ENCODE peak calls at places on chromosomes 1 and 21, in seven cellular contexts. One of them, this sample, is unnamed.

GRCh38 chr1:89363638-89364536 is at the start of gene GBP6:
- DNase-seq in mesenchymal stem cell: peak
- DNase-seq in H1: peak
- DNase-seq in H9: peak
- DNase-seq in mesendoderm: peak
- DNase-seq in IMR-90: no peak
- DNase-seq in trophoblast cell: no peak
- DNase-seq in this sample: no peak

GRCh38 chr1:18635833-18636671 is 5.4 kb downstream of the PAX7 start:
- DNase-seq in H1: peak
- DNase-seq in H9: peak
- DNase-seq in trophoblast cell: peak
- DNase-seq in mesendoderm: peak
- DNase-seq in mesenchymal stem cell: no peak
- DNase-seq in IMR-90: no peak
- DNase-seq in this sample: no peak

GRCh38 chr1:238177960-238178359 is 287.2 kb upstream of the ZP4 start:
- DNase-seq in H1: no peak
- DNase-seq in mesenchymal stem cell: no peak
- DNase-seq in H9: no peak
- DNase-seq in mesendoderm: peak
- DNase-seq in trophoblast cell: peak
- DNase-seq in IMR-90: no peak
- DNase-seq in this sample: peak

GRCh38 chr1:216464489-216464888 is 41.2 kb upstream of the USH2A start:
- DNase-seq in mesendoderm: no peak
- DNase-seq in H9: no peak
- DNase-seq in trophoblast cell: peak
- DNase-seq in mesenchymal stem cell: peak
- DNase-seq in IMR-90: peak
- DNase-seq in H1: no peak
- DNase-seq in this sample: no peak

GRCh38 chr1:83508485-83509151 is 490.3 kb downstream of the TTLL7 start:
- DNase-seq in trophoblast cell: peak
- DNase-seq in mesendoderm: peak
- DNase-seq in H1: no peak
- DNase-seq in IMR-90: peak
- DNase-seq in mesenchymal stem cell: peak
- DNase-seq in H9: no peak
- DNase-seq in this sample: no peak

GRCh38 chr1:223331301-223331700 is 32.7 kb downstream of the SUSD4 start:
- DNase-seq in mesendoderm: peak
- DNase-seq in IMR-90: no peak
- DNase-seq in H9: no peak
- DNase-seq in mesenchymal stem cell: no peak
- DNase-seq in H1: no peak
- DNase-seq in trophoblast cell: no peak
- DNase-seq in this sample: no peak

GRCh38 chr1:36705629-36706028 is 222.9 kb upstream of the CSF3R start:
- DNase-seq in mesendoderm: no peak
- DNase-seq in H1: no peak
- DNase-seq in H9: no peak
- DNase-seq in IMR-90: no peak
- DNase-seq in mesenchymal stem cell: no peak
- DNase-seq in trophoblast cell: no peak
- DNase-seq in this sample: no peak

GRCh38 chr1:21911205-21912001 is 25.7 kb downstream of the HSPG2 start:
- DNase-seq in trophoblast cell: no peak
- DNase-seq in H9: no peak
- DNase-seq in mesendoderm: no peak
- DNase-seq in IMR-90: no peak
- DNase-seq in H1: no peak
- DNase-seq in mesenchymal stem cell: peak
- DNase-seq in this sample: no peak

GRCh38 chr1:47705517-47706130 is 267.8 kb downstream of the FOXD2 start:
- DNase-seq in mesendoderm: no peak
- DNase-seq in trophoblast cell: no peak
- DNase-seq in H1: no peak
- DNase-seq in IMR-90: no peak
- DNase-seq in mesenchymal stem cell: no peak
- DNase-seq in H9: no peak
- DNase-seq in this sample: no peak

GRCh38 chr1:31805318-31805717 is 10.5 kb downstream of the SPOCD1 start:
- DNase-seq in H1: no peak
- DNase-seq in trophoblast cell: no peak
- DNase-seq in IMR-90: no peak
- DNase-seq in H9: no peak
- DNase-seq in mesendoderm: no peak
- DNase-seq in mesenchymal stem cell: no peak
- DNase-seq in this sample: no peak

GRCh38 chr1:212512731-212513559 is 80.2 kb downstream of the NENF start:
- DNase-seq in mesendoderm: peak
- DNase-seq in mesenchymal stem cell: peak
- DNase-seq in trophoblast cell: no peak
- DNase-seq in H9: no peak
- DNase-seq in H1: no peak
- DNase-seq in IMR-90: peak
- DNase-seq in this sample: no peak

GRCh38 chr1:89692601-89693503 is 59.9 kb downstream of the LRRC8C start:
- DNase-seq in trophoblast cell: no peak
- DNase-seq in mesenchymal stem cell: peak
- DNase-seq in IMR-90: peak
- DNase-seq in H1: no peak
- DNase-seq in H9: no peak
- DNase-seq in mesendoderm: no peak
- DNase-seq in this sample: no peak

GRCh38 chr1:98386675-98387440 is 274.7 kb upstream of the SNX7 start:
- DNase-seq in mesendoderm: no peak
- DNase-seq in trophoblast cell: no peak
- DNase-seq in H9: no peak
- DNase-seq in IMR-90: no peak
- DNase-seq in mesenchymal stem cell: no peak
- DNase-seq in H1: no peak
- DNase-seq in this sample: no peak

GRCh38 chr1:117003253-117003875 is 1.8 kb downstream of the CD101 start:
- DNase-seq in mesendoderm: peak
- DNase-seq in H1: no peak
- DNase-seq in IMR-90: no peak
- DNase-seq in mesenchymal stem cell: no peak
- DNase-seq in H9: no peak
- DNase-seq in trophoblast cell: no peak
- DNase-seq in this sample: no peak

GRCh38 chr1:17198476-17199258 is 6.3 kb upstream of the PADI1 start:
- DNase-seq in trophoblast cell: no peak
- DNase-seq in mesenchymal stem cell: peak
- DNase-seq in mesendoderm: no peak
- DNase-seq in H9: peak
- DNase-seq in H1: no peak
- DNase-seq in IMR-90: no peak
- DNase-seq in this sample: no peak

GRCh38 chr1:25711555-25712298 is 88.3 kb upstream of the SELENON start:
- DNase-seq in mesenchymal stem cell: peak
- DNase-seq in trophoblast cell: no peak
- DNase-seq in H1: no peak
- DNase-seq in mesendoderm: no peak
- DNase-seq in H9: no peak
- DNase-seq in IMR-90: peak
- DNase-seq in this sample: no peak

GRCh38 chr1:155880251-155880650 is 20.9 kb downstream of the SYT11 start:
- DNase-seq in mesenchymal stem cell: no peak
- DNase-seq in trophoblast cell: no peak
- DNase-seq in IMR-90: no peak
- DNase-seq in H1: no peak
- DNase-seq in H9: no peak
- DNase-seq in mesendoderm: no peak
- DNase-seq in this sample: no peak

GRCh38 chr1:75786901-75787455 is 922 bp downstream of the RABGGTB start:
- DNase-seq in H9: no peak
- DNase-seq in mesenchymal stem cell: no peak
- DNase-seq in trophoblast cell: no peak
- DNase-seq in mesendoderm: no peak
- DNase-seq in IMR-90: no peak
- DNase-seq in H1: no peak
- DNase-seq in this sample: no peak

GRCh38 chr1:32998009-32998555 is 33.5 kb upstream of the RNF19B start:
- DNase-seq in mesendoderm: no peak
- DNase-seq in H1: no peak
- DNase-seq in IMR-90: no peak
- DNase-seq in trophoblast cell: no peak
- DNase-seq in H9: no peak
- DNase-seq in mesenchymal stem cell: no peak
- DNase-seq in this sample: no peak

GRCh38 chr1:198107041-198107440 is 49.8 kb upstream of the NEK7 start:
- DNase-seq in H1: no peak
- DNase-seq in mesenchymal stem cell: peak
- DNase-seq in trophoblast cell: peak
- DNase-seq in H9: no peak
- DNase-seq in IMR-90: peak
- DNase-seq in mesendoderm: peak
- DNase-seq in this sample: no peak

GRCh38 chr1:85200870-85201339 is at the start of gene SYDE2:
- DNase-seq in IMR-90: peak
- DNase-seq in trophoblast cell: peak
- DNase-seq in mesendoderm: peak
- DNase-seq in H9: peak
- DNase-seq in mesenchymal stem cell: peak
- DNase-seq in H1: peak
- DNase-seq in this sample: peak

GRCh38 chr1:156400191-156400920 is 31.3 kb downstream of the RHBG start:
- DNase-seq in H9: no peak
- DNase-seq in IMR-90: no peak
- DNase-seq in H1: no peak
- DNase-seq in mesenchymal stem cell: no peak
- DNase-seq in trophoblast cell: no peak
- DNase-seq in mesendoderm: no peak
- DNase-seq in this sample: no peak

GRCh38 chr21:25636727-25637126 is 2.3 kb upstream of the JAM2 start:
- DNase-seq in mesenchymal stem cell: no peak
- DNase-seq in H9: no peak
- DNase-seq in H1: no peak
- DNase-seq in trophoblast cell: peak
- DNase-seq in IMR-90: peak
- DNase-seq in mesendoderm: no peak
- DNase-seq in this sample: no peak

GRCh38 chr1:158898722-158899121 is 32.6 kb upstream of the PYHIN1 start:
- DNase-seq in H1: no peak
- DNase-seq in mesendoderm: no peak
- DNase-seq in trophoblast cell: no peak
- DNase-seq in H9: no peak
- DNase-seq in IMR-90: no peak
- DNase-seq in mesenchymal stem cell: no peak
- DNase-seq in this sample: no peak

GRCh38 chr1:53471000-53471399 is 11.8 kb downstream of the DMRTB1 start:
- DNase-seq in IMR-90: no peak
- DNase-seq in H1: no peak
- DNase-seq in H9: no peak
- DNase-seq in trophoblast cell: no peak
- DNase-seq in mesendoderm: no peak
- DNase-seq in mesenchymal stem cell: no peak
- DNase-seq in this sample: no peak
- H3K4ac ChIP-seq in IMR-90: no peak
- H3K4ac ChIP-seq in H1: peak
- H3K4ac ChIP-seq in H9: no peak
- H3K4ac ChIP-seq in trophoblast cell: no peak
- H3K4ac ChIP-seq in mesendoderm: no peak
- H3K4ac ChIP-seq in mesenchymal stem cell: no peak
- H3K4ac ChIP-seq in this sample: no peak

GRCh38 chr1:233750139-233750538 is 136.2 kb downstream of the KCNK1 start:
- DNase-seq in H9: no peak
- DNase-seq in H1: no peak
- DNase-seq in trophoblast cell: no peak
- DNase-seq in mesendoderm: no peak
- DNase-seq in IMR-90: no peak
- DNase-seq in mesenchymal stem cell: no peak
- DNase-seq in this sample: no peak

GRCh38 chr1:233745114-233745513 is 131.2 kb downstream of the KCNK1 start:
- DNase-seq in trophoblast cell: no peak
- DNase-seq in mesendoderm: no peak
- DNase-seq in mesenchymal stem cell: no peak
- DNase-seq in H1: no peak
- DNase-seq in H9: no peak
- DNase-seq in IMR-90: no peak
- DNase-seq in this sample: no peak
- H2BK120ac ChIP-seq in trophoblast cell: no peak
- H2BK120ac ChIP-seq in mesendoderm: no peak
- H2BK120ac ChIP-seq in mesenchymal stem cell: no peak
- H2BK120ac ChIP-seq in H1: no peak
- H2BK120ac ChIP-seq in H9: no peak
- H2BK120ac ChIP-seq in IMR-90: no peak
- H2BK120ac ChIP-seq in this sample: no peak

GRCh38 chr1:207288315-207288714 is 33.2 kb upstream of the CD55 start:
- DNase-seq in IMR-90: no peak
- DNase-seq in mesenchymal stem cell: no peak
- DNase-seq in trophoblast cell: no peak
- DNase-seq in H9: no peak
- DNase-seq in H1: no peak
- DNase-seq in mesendoderm: peak
- DNase-seq in this sample: no peak

GRCh38 chr1:207284209-207284892 is 37.1 kb upstream of the CD55 start:
- DNase-seq in trophoblast cell: no peak
- DNase-seq in H9: no peak
- DNase-seq in H1: no peak
- DNase-seq in mesendoderm: no peak
- DNase-seq in IMR-90: peak
- DNase-seq in mesenchymal stem cell: no peak
- DNase-seq in this sample: no peak

GRCh38 chr1:207291723-207292122 is 29.8 kb upstream of the CD55 start:
- DNase-seq in IMR-90: no peak
- DNase-seq in H1: no peak
- DNase-seq in mesenchymal stem cell: no peak
- DNase-seq in H9: no peak
- DNase-seq in mesendoderm: no peak
- DNase-seq in trophoblast cell: no peak
- DNase-seq in this sample: no peak

GRCh38 chr1:207286747-207287528 is 34.5 kb upstream of the CD55 start:
- DNase-seq in H9: no peak
- DNase-seq in IMR-90: peak
- DNase-seq in trophoblast cell: no peak
- DNase-seq in mesenchymal stem cell: no peak
- DNase-seq in H1: no peak
- DNase-seq in mesendoderm: no peak
- DNase-seq in this sample: no peak

DNA sequence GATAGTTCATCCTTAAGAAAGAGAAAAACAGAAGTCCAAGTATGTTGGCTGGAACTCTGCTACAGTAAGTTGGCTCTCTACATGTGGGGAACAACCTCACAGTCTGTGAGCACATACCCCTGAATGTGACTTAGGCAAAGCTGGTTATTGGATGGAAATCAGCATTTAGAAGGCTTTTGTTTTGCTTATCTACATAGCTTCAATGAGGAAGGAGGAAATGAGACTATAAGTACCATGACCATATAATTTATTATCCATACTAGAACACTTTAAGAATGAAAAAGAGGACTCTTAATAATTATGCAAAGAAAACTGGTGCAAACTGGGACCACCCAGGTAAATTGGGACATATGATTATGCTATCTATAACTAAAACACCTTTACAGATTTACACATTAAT is 31.7 kb upstream of the CD55 start:
- DNase-seq in H9: no peak
- DNase-seq in trophoblast cell: no peak
- DNase-seq in mesendoderm: no peak
- DNase-seq in mesenchymal stem cell: no peak
- DNase-seq in H1: no peak
- DNase-seq in IMR-90: no peak
- DNase-seq in this sample: no peak
- H3K23ac ChIP-seq in H9: no peak
- H3K23ac ChIP-seq in trophoblast cell: no peak
- H3K23ac ChIP-seq in mesendoderm: no peak
- H3K23ac ChIP-seq in mesenchymal stem cell: no peak
- H3K23ac ChIP-seq in H1: no peak
- H3K23ac ChIP-seq in IMR-90: no peak
- H3K23ac ChIP-seq in this sample: no peak

GRCh38 chr1:204618148-204618760 is 67.3 kb downstream of the LRRN2 start:
- DNase-seq in mesendoderm: no peak
- DNase-seq in mesenchymal stem cell: no peak
- DNase-seq in H1: no peak
- DNase-seq in IMR-90: no peak
- DNase-seq in H9: no peak
- DNase-seq in trophoblast cell: no peak
- DNase-seq in this sample: no peak
- H3K4ac ChIP-seq in mesendoderm: no peak
- H3K4ac ChIP-seq in mesenchymal stem cell: no peak
- H3K4ac ChIP-seq in H1: no peak
- H3K4ac ChIP-seq in IMR-90: no peak
- H3K4ac ChIP-seq in H9: no peak
- H3K4ac ChIP-seq in trophoblast cell: no peak
- H3K4ac ChIP-seq in this sample: no peak